ENCODE peak calls at places on chromosomes 7 and 10, in eight cellular contexts. Q is CD4-positive, CD25-positive, alpha-beta regulatory T cell; V is heart left ventricle; T is H7; W is brain microvascular endothelial cell; L is tibial nerve; B is suprapubic skin; P is cardiac muscle cell. I is an unnamed sample.

GRCh38 chr7:39069886-39070881 is 92.5 kb downstream of the POU6F2 start:
- DNase-seq in W (no peak), B (no peak), T (no peak), P (no peak), Q (no peak), L (no peak), V (no peak), I (no peak)

GRCh38 chr7:157854066-157854891 is 517.5 kb downstream of the DNAJB6 start:
- DNase-seq in Q (no peak), P (no peak), B (no peak), T (no peak), W (no peak), V (peak), L (peak), I (no peak)

GRCh38 chr7:41916450-41916927 is 213.6 kb upstream of the INHBA start:
- DNase-seq in V (no peak), T (no peak), P (peak), W (peak), Q (no peak), L (peak), B (peak), I (peak)

GRCh38 chr10:34906021-34906965 is 91.2 kb upstream of the PARD3 start:
- DNase-seq in B (no peak), W (peak), Q (no peak), V (no peak), P (peak), T (peak), L (peak), I (peak)

GRCh38 chr10:101238732-101239105 is 9.5 kb upstream of the LBX1 start:
- DNase-seq in T (peak), B (no peak), Q (no peak), P (peak), V (no peak), L (no peak), W (no peak), I (peak)

GRCh38 chr10:132941640-132942051 is 724 bp downstream of the CFAP46 start:
- DNase-seq in B (no peak), V (no peak), Q (no peak), P (no peak), W (no peak), L (no peak), T (peak), I (no peak)

GRCh38 chr7:50306491-50307367 is 2.2 kb downstream of the IKZF1 start:
- DNase-seq in Q (no peak), V (no peak), P (no peak), B (no peak), W (no peak), L (no peak), T (no peak), I (no peak)

GRCh38 chr7:31102151-31102972 is 50.3 kb downstream of the ADCYAP1R1 start:
- DNase-seq in T (peak), B (peak), P (no peak), L (no peak), V (no peak), Q (no peak), W (no peak), I (no peak)

GRCh38 chr7:108402865-108403264 is 53.4 kb downstream of the NRCAM start:
- DNase-seq in L (no peak), V (no peak), Q (no peak), W (peak), B (no peak), T (no peak), P (peak), I (peak)

GRCh38 chr10:45420453-45421192 is 46.6 kb downstream of the ALOX5 start:
- DNase-seq in P (peak), T (peak), V (peak), B (no peak), Q (no peak), W (no peak), L (peak), I (peak)

GRCh38 chr7:12655161-12655560 is 32.3 kb upstream of the ARL4A start:
- DNase-seq in Q (no peak), P (no peak), L (no peak), T (no peak), W (no peak), B (no peak), V (no peak), I (no peak)

GRCh38 chr7:48786951-48787350 is 137.4 kb upstream of the CDC14C start:
- DNase-seq in L (no peak), Q (no peak), B (no peak), P (no peak), T (no peak), V (no peak), W (no peak), I (no peak)

GRCh38 chr10:60138842-60139241 is 232.5 kb upstream of the CCDC6 start:
- DNase-seq in V (no peak), P (no peak), L (no peak), Q (no peak), B (no peak), W (no peak), T (no peak), I (no peak)

GRCh38 chr7:145557805-145558204 is 558.8 kb upstream of the CNTNAP2 start:
- DNase-seq in W (no peak), L (no peak), Q (no peak), P (no peak), V (no peak), B (no peak), T (no peak), I (no peak)

GRCh38 chr7:21426286-21426957 is 1.5 kb upstream of the SP4 start:
- DNase-seq in P (peak), V (no peak), W (no peak), Q (no peak), L (no peak), T (peak), B (no peak), I (peak)

GRCh38 chr10:110003524-110003885 is 4.3 kb upstream of the ADD3 start:
- DNase-seq in V (no peak), Q (no peak), P (no peak), W (no peak), B (no peak), L (no peak), T (no peak), I (no peak)
- H3K4me3 ChIP-seq in V (no peak), Q (no peak), P (no peak), W (no peak), B (no peak), L (no peak), T (no peak), I (no peak)

GRCh38 chr7:14717711-14718304 is 184.7 kb downstream of the DGKB start:
- DNase-seq in B (no peak), Q (no peak), T (no peak), W (no peak), V (no peak), L (no peak), P (peak), I (peak)

GRCh38 chr7:14714161-14714728 is 188.3 kb downstream of the DGKB start:
- DNase-seq in T (no peak), L (no peak), V (no peak), Q (no peak), W (no peak), B (no peak), P (no peak), I (no peak)

GRCh38 chr7:14720792-14721191 is 181.8 kb downstream of the DGKB start:
- DNase-seq in W (no peak), L (no peak), Q (no peak), T (no peak), P (no peak), B (no peak), V (no peak), I (no peak)

DNA sequence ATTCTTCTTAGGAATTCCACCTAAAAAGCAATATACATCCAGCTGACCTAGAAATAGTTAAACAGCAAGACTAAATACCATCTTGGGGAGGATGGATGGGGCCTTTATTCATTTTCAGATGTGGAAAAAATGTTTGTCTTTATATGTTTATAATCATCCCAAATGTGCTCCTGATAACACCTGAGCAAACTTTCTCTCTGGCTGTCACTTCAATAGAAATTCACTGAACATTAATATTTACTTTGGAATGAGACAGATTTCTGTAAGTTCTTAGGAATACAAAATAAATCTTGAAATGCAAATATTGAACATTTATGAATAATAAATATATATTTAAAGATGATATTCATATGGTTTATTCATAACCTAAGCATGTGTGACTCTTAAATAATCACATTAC is 185.4 kb downstream of the DGKB start:
- DNase-seq in L (no peak), T (no peak), B (no peak), P (no peak), W (no peak), Q (no peak), V (no peak), I (no peak)
- H3K4me3 ChIP-seq in L (no peak), T (no peak), B (no peak), P (no peak), W (no peak), Q (no peak), V (no peak), I (no peak)

DNA sequence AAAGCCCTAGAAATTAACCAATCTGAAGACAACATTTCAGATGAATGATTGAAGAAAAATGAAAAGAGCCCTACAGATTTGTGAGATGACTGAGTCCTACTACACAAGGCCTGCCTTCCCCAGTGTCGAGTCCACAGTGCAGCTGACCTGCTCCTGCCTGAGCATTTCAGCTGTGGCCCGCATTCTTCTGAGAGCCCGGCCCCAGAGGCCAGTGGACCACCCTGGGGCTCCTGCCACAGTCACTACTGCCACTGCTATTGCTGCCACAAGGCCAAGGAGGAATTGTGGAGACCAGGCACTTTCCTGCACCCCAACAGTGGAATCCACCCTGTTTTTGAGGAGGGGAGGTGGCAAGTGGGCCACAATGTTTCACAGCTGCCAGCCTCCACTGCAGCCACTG is 19.6 kb upstream of the ZNF735 start:
- DNase-seq in B (no peak), Q (no peak), L (no peak), W (no peak), V (no peak), P (no peak), T (no peak), I (no peak)
- H3K4me3 ChIP-seq in B (no peak), Q (no peak), L (no peak), W (no peak), V (no peak), P (no peak), T (no peak), I (no peak)

GRCh38 chr7:128033246-128033645 is 2.0 kb upstream of the LRRC4 start:
- DNase-seq in P (no peak), B (no peak), Q (no peak), V (no peak), T (no peak), W (no peak), L (no peak), I (no peak)
- H3K4me3 ChIP-seq in P (no peak), B (no peak), Q (no peak), V (no peak), T (no peak), W (no peak), L (no peak), I (no peak)

GRCh38 chr10:69317175-69318086 is 39.1 kb downstream of the HK1 start:
- DNase-seq in W (no peak), L (no peak), P (no peak), T (peak), Q (peak), B (no peak), V (no peak), I (no peak)

GRCh38 chr10:69318997-69319727 is 40.9 kb downstream of the HK1 start:
- DNase-seq in T (peak), L (peak), V (peak), W (peak), P (peak), B (peak), Q (peak), I (peak)

GRCh38 chr10:69319911-69320316 is 41.6 kb downstream of the HK1 start:
- DNase-seq in V (no peak), L (no peak), P (no peak), B (no peak), T (no peak), W (no peak), Q (no peak), I (no peak)

GRCh38 chr10:69316313-69317059 is 38.2 kb downstream of the HK1 start:
- DNase-seq in W (peak), B (no peak), Q (no peak), V (no peak), T (peak), L (peak), P (peak), I (peak)

GRCh38 chr10:69318087-69318996 is 40.0 kb downstream of the HK1 start:
- DNase-seq in P (peak), L (peak), Q (peak), V (peak), T (peak), W (peak), B (peak), I (peak)
- H3K4me3 ChIP-seq in P (peak), L (peak), Q (peak), V (peak), T (peak), W (peak), B (peak), I (peak)

DNA sequence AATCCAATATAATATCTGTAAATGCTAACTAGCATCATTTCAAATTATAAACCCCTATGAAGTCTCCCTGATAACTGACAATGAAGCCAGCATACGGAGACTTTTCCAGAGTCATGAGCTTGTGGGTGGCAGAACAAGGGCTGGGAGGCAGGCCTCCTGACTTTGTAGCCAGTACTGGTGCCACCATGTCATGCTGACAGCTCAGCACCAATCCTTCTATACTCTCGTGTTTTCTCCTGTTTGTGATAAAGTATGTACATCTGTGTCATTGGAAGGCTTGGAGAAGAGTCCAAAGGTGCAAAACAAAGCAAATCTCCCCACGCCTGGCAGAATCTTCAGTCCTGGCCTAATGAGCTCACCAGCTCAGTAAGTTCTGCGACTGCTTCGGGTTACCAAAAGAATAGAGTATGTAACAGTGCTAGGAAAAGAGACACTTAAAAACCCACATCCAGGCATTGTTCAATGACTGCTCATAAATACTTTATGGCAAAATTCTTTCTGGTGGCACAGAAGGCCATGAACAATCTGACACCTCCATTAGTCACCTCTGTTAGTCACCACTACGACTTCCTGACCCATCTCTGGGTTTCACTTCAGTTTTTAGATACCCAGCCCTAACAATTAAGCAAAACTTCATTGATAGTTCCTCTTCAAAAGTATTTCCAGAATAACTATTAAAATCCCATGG is 24.5 kb downstream of the STEAP1 start:
- DNase-seq in T (no peak), V (no peak), L (no peak), P (peak), W (peak), B (no peak), Q (no peak), I (peak)
- H3K4me3 ChIP-seq in T (no peak), V (no peak), L (no peak), P (no peak), W (no peak), B (no peak), Q (no peak), I (no peak)

GRCh38 chr7:92740713-92741126 is 95.7 kb downstream of the CDK6 start:
- DNase-seq in V (no peak), Q (no peak), L (no peak), B (no peak), T (peak), P (peak), W (peak), I (peak)
- H3K4me3 ChIP-seq in V (no peak), Q (no peak), L (no peak), B (no peak), T (no peak), P (no peak), W (no peak), I (no peak)